ENCODE peak calls at places on chromosomes 13 and 19, in six cellular contexts. G is activated T-helper 9 cell treated with anti-CD3 and anti-CD28 coated beads, Interleukin-2, amount 50 U/mL, for 16 hours; Z is GM12878; F is A172; E is ovary; B is fibroblast of the aortic adventitia. N is an unnamed sample.

GRCh38 chr13:112968910-112969691 is at the start of gene MCF2L:
- DNase-seq in G (peak; percentile 37), Z (no peak), F (peak; percentile 42), E (peak; percentile 68), B (peak; percentile 23), N (peak; percentile 37)

GRCh38 chr13:30978981-30979956 is 46.8 kb downstream of the TEX26 start:
- DNase-seq in G (peak; percentile 22), Z (no peak), F (no peak), E (no peak), B (no peak), N (peak; percentile 47)

GRCh38 chr19:39223703-39224279 is 19.7 kb upstream of the SYCN start:
- DNase-seq in G (no peak), Z (no peak), F (peak; percentile 57), E (no peak), B (peak; percentile 20), N (no peak)

GRCh38 chr13:112132142-112132541 is 65.2 kb downstream of the SOX1 start:
- DNase-seq in G (no peak), Z (no peak), F (no peak), E (no peak), B (no peak), N (no peak)

GRCh38 chr13:31012285-31013024 is 80.0 kb downstream of the TEX26 start:
- DNase-seq in G (no peak), Z (no peak), F (peak; percentile 13), E (no peak), B (peak; percentile 53), N (no peak)

GRCh38 chr19:29624489-29625210 is 18.6 kb downstream of the POP4 start:
- DNase-seq in G (no peak), Z (no peak), F (peak; percentile 27), E (no peak), B (no peak), N (no peak)

GRCh38 chr13:80171096-80171495 is 169.8 kb downstream of the SPRY2 start:
- DNase-seq in G (no peak), Z (no peak), F (no peak), E (no peak), B (no peak), N (no peak)

GRCh38 chr13:99981115-99982020 is at the start of gene ZIC2:
- DNase-seq in G (no peak), Z (no peak), F (peak; percentile 70), E (no peak), B (no peak), N (no peak)

GRCh38 chr19:19655641-19656343 is 7.7 kb downstream of the ATP13A1 start:
- DNase-seq in G (no peak), Z (no peak), F (no peak), E (no peak), B (no peak), N (no peak)

GRCh38 chr19:38539751-38540150 is 78.0 kb downstream of the MAP4K1 start:
- DNase-seq in G (no peak), Z (no peak), F (no peak), E (no peak), B (no peak), N (no peak)

GRCh38 chr13:112061367-112062046 is 5.4 kb upstream of the SOX1 start:
- DNase-seq in G (no peak), Z (no peak), F (no peak), E (no peak), B (no peak), N (no peak)

N was measured in adrenal gland.